ENCODE peak calls at places on chromosome 4, in six cellular contexts. One of them, this sample, is unnamed.

GRCh38 chr4:115489284-115489683 is 375.9 kb upstream of the NDST4 start:
- DNase-seq in nephron progenitor cell: no peak
- DNase-seq in fibroblast of pulmonary artery: no peak
- DNase-seq in activated gamma-delta T cell: no peak
- DNase-seq in GM10248: no peak
- DNase-seq in H7: no peak
- DNase-seq in this sample: no peak

GRCh38 chr4:158936238-158936637 is 166.6 kb upstream of the RAPGEF2 start:
- DNase-seq in GM10248: no peak
- DNase-seq in nephron progenitor cell: no peak
- DNase-seq in fibroblast of pulmonary artery: no peak
- DNase-seq in activated gamma-delta T cell: no peak
- DNase-seq in H7: no peak
- DNase-seq in this sample: no peak

GRCh38 chr4:156298230-156298629 is 344.6 kb upstream of the CTSO start:
- DNase-seq in nephron progenitor cell: no peak
- DNase-seq in fibroblast of pulmonary artery: peak; percentile 89
- DNase-seq in H7: no peak
- DNase-seq in activated gamma-delta T cell: no peak
- DNase-seq in GM10248: no peak
- DNase-seq in this sample: no peak

GRCh38 chr4:5186584-5187170 is 135.4 kb downstream of the STK32B start:
- DNase-seq in nephron progenitor cell: no peak
- DNase-seq in fibroblast of pulmonary artery: no peak
- DNase-seq in GM10248: no peak
- DNase-seq in activated gamma-delta T cell: no peak
- DNase-seq in H7: no peak
- DNase-seq in this sample: no peak

GRCh38 chr4:155497306-155497705 is 120.5 kb upstream of the MAP9 start:
- DNase-seq in nephron progenitor cell: no peak
- DNase-seq in GM10248: no peak
- DNase-seq in H7: peak; percentile 24
- DNase-seq in activated gamma-delta T cell: no peak
- DNase-seq in fibroblast of pulmonary artery: no peak
- DNase-seq in this sample: no peak

GRCh38 chr4:26127851-26128337 is 192.9 kb upstream of the RBPJ start:
- DNase-seq in H7: no peak
- DNase-seq in activated gamma-delta T cell: no peak
- DNase-seq in GM10248: no peak
- DNase-seq in fibroblast of pulmonary artery: no peak
- DNase-seq in nephron progenitor cell: no peak
- DNase-seq in this sample: no peak

GRCh38 chr4:112591593-112591992 is 45.1 kb downstream of the ZGRF1 start:
- DNase-seq in GM10248: no peak
- DNase-seq in activated gamma-delta T cell: no peak
- DNase-seq in H7: no peak
- DNase-seq in nephron progenitor cell: no peak
- DNase-seq in fibroblast of pulmonary artery: no peak
- DNase-seq in this sample: no peak

GRCh38 chr4:82687531-82687930 is 111.1 kb downstream of the SCD5 start:
- DNase-seq in H7: no peak
- DNase-seq in nephron progenitor cell: no peak
- DNase-seq in fibroblast of pulmonary artery: no peak
- DNase-seq in GM10248: no peak
- DNase-seq in activated gamma-delta T cell: no peak
- DNase-seq in this sample: no peak

GRCh38 chr4:24434193-24434728 is 150.1 kb downstream of the DHX15 start:
- DNase-seq in nephron progenitor cell: no peak
- DNase-seq in fibroblast of pulmonary artery: no peak
- DNase-seq in H7: no peak
- DNase-seq in GM10248: no peak
- DNase-seq in activated gamma-delta T cell: no peak
- DNase-seq in this sample: no peak

GRCh38 chr4:107625503-107625902 is 94.5 kb downstream of the PAPSS1 start:
- DNase-seq in fibroblast of pulmonary artery: no peak
- DNase-seq in GM10248: no peak
- DNase-seq in activated gamma-delta T cell: no peak
- DNase-seq in nephron progenitor cell: no peak
- DNase-seq in H7: no peak
- DNase-seq in this sample: no peak

GRCh38 chr4:98648602-98649001 is 9.8 kb downstream of the TSPAN5 start:
- DNase-seq in H7: no peak
- DNase-seq in activated gamma-delta T cell: no peak
- DNase-seq in GM10248: no peak
- DNase-seq in fibroblast of pulmonary artery: peak; percentile 73
- DNase-seq in nephron progenitor cell: no peak
- DNase-seq in this sample: no peak

GRCh38 chr4:121790976-121791375 is 10.1 kb upstream of the EXOSC9 start:
- DNase-seq in nephron progenitor cell: no peak
- DNase-seq in activated gamma-delta T cell: no peak
- DNase-seq in H7: no peak
- DNase-seq in fibroblast of pulmonary artery: no peak
- DNase-seq in GM10248: no peak
- DNase-seq in this sample: no peak

GRCh38 chr4:124202106-124202505 is 510.4 kb downstream of the ANKRD50 start:
- DNase-seq in GM10248: no peak
- DNase-seq in activated gamma-delta T cell: no peak
- DNase-seq in fibroblast of pulmonary artery: peak; percentile 69
- DNase-seq in H7: no peak
- DNase-seq in nephron progenitor cell: no peak
- DNase-seq in this sample: no peak

GRCh38 chr4:80268081-80268823 is 1.8 kb downstream of the FGF5 start:
- DNase-seq in GM10248: no peak
- DNase-seq in nephron progenitor cell: peak; percentile 18
- DNase-seq in fibroblast of pulmonary artery: peak; percentile 39
- DNase-seq in activated gamma-delta T cell: no peak
- DNase-seq in H7: peak; percentile 60
- DNase-seq in this sample: no peak

GRCh38 chr4:76554630-76555029 is 119.6 kb downstream of the SHROOM3 start:
- DNase-seq in H7: no peak
- DNase-seq in fibroblast of pulmonary artery: no peak
- DNase-seq in activated gamma-delta T cell: no peak
- DNase-seq in nephron progenitor cell: no peak
- DNase-seq in GM10248: no peak
- DNase-seq in this sample: no peak

GRCh38 chr4:71487324-71487677 is 148.5 kb downstream of the SLC4A4 start:
- DNase-seq in fibroblast of pulmonary artery: no peak
- DNase-seq in GM10248: no peak
- DNase-seq in nephron progenitor cell: peak; percentile 4
- DNase-seq in activated gamma-delta T cell: no peak
- DNase-seq in H7: peak; percentile 0
- DNase-seq in this sample: no peak

GRCh38 chr4:174434455-174434854 is 87.8 kb downstream of the HPGD start:
- DNase-seq in nephron progenitor cell: no peak
- DNase-seq in GM10248: no peak
- DNase-seq in H7: no peak
- DNase-seq in fibroblast of pulmonary artery: no peak
- DNase-seq in activated gamma-delta T cell: no peak
- DNase-seq in this sample: no peak

GRCh38 chr4:78829296-78829695 is 53.1 kb downstream of the BMP2K start:
- DNase-seq in H7: no peak
- DNase-seq in GM10248: no peak
- DNase-seq in fibroblast of pulmonary artery: no peak
- DNase-seq in nephron progenitor cell: no peak
- DNase-seq in activated gamma-delta T cell: no peak
- DNase-seq in this sample: no peak

GRCh38 chr4:107736924-107737448 is 17.0 kb upstream of the PAPSS1 start:
- DNase-seq in fibroblast of pulmonary artery: peak; percentile 75
- DNase-seq in H7: peak; percentile 49
- DNase-seq in GM10248: peak; percentile 48
- DNase-seq in activated gamma-delta T cell: no peak
- DNase-seq in nephron progenitor cell: peak; percentile 69
- DNase-seq in this sample: peak; percentile 45

GRCh38 chr4:41550308-41550707 is 12.4 kb downstream of the LIMCH1 start:
- DNase-seq in fibroblast of pulmonary artery: peak; percentile 60
- DNase-seq in activated gamma-delta T cell: no peak
- DNase-seq in nephron progenitor cell: no peak
- DNase-seq in GM10248: no peak
- DNase-seq in H7: no peak
- DNase-seq in this sample: no peak

GRCh38 chr4:95428216-95429085 is 120.3 kb downstream of the UNC5C start:
- DNase-seq in H7: no peak
- DNase-seq in nephron progenitor cell: no peak
- DNase-seq in activated gamma-delta T cell: no peak
- DNase-seq in fibroblast of pulmonary artery: no peak
- DNase-seq in GM10248: no peak
- DNase-seq in this sample: no peak

GRCh38 chr4:128782076-128782715 is 27.3 kb upstream of the JADE1 start:
- DNase-seq in nephron progenitor cell: no peak
- DNase-seq in GM10248: peak; percentile 35
- DNase-seq in activated gamma-delta T cell: no peak
- DNase-seq in H7: peak; percentile 70
- DNase-seq in fibroblast of pulmonary artery: no peak
- DNase-seq in this sample: peak; percentile 40

GRCh38 chr4:52822583-52823477 is 39.3 kb upstream of the RASL11B start:
- DNase-seq in activated gamma-delta T cell: no peak
- DNase-seq in H7: no peak
- DNase-seq in GM10248: no peak
- DNase-seq in fibroblast of pulmonary artery: peak; percentile 31
- DNase-seq in nephron progenitor cell: no peak
- DNase-seq in this sample: no peak